ENCODE peak calls at places on chromosome 1, in four cellular contexts. S, O, G and B are unnamed samples.

GRCh38 chr1:27113861-27114260 is 41.1 kb downstream of the SLC9A1 start:
- DNase-seq in G (no peak), O (no peak), S (no peak), B (no peak)

GRCh38 chr1:206498685-206499084 is 8.6 kb upstream of the RASSF5 start:
- DNase-seq in O (no peak), S (no peak), G (no peak), B (no peak)

GRCh38 chr1:203744008-203744972 is 20.7 kb upstream of the LAX1 start:
- DNase-seq in S (no peak), G (no peak), O (no peak), B (no peak)

GRCh38 chr1:29271724-29272123 is 35.4 kb downstream of the PTPRU start:
- DNase-seq in O (peak), G (no peak), S (no peak), B (no peak)

GRCh38 chr1:90963651-90964050 is 58.2 kb downstream of the ZNF644 start:
- DNase-seq in S (no peak), G (no peak), O (no peak), B (no peak)

GRCh38 chr1:206108635-206109034 is 8.6 kb downstream of the AVPR1B start:
- DNase-seq in S (no peak), O (no peak), G (no peak), B (no peak)

GRCh38 chr1:66371233-66372005 is 162.5 kb upstream of the SGIP1 start:
- DNase-seq in O (no peak), S (peak), G (no peak), B (no peak)

GRCh38 chr1:203702130-203702577 is 62.8 kb upstream of the LAX1 start:
- DNase-seq in S (peak), G (no peak), O (no peak), B (no peak)

GRCh38 chr1:159909381-159909780 is 9.4 kb upstream of the CFAP45 start:
- DNase-seq in O (no peak), G (no peak), S (no peak), B (no peak)